ENCODE peak calls at places on chromosomes 3 and 15, in seven cellular contexts. One of them, this sample, is unnamed. For H3K4me1 and H3K79me2, the result is how much of the 10 kb centered on the place peaks cover.

GRCh38 chr3:157239082-157239704 is 79.2 kb upstream of the CCNL1 start:
- DNase-seq in MM.1S: peak
- DNase-seq in HepG2: peak
- DNase-seq in GM23248: peak
- DNase-seq in H1: peak
- DNase-seq in SK-N-SH: peak
- DNase-seq in GM23338: peak
- DNase-seq in this sample: no peak

GRCh38 chr15:83210619-83211018 is 3.0 kb upstream of the HDGFL3 start:
- DNase-seq in MM.1S: no peak
- DNase-seq in HepG2: no peak
- DNase-seq in GM23248: peak
- DNase-seq in H1: no peak
- DNase-seq in SK-N-SH: peak
- DNase-seq in GM23338: no peak
- DNase-seq in this sample: peak

GRCh38 chr3:68148471-68148870 is 494.1 kb upstream of the SUCLG2 start:
- DNase-seq in MM.1S: no peak
- DNase-seq in HepG2: no peak
- DNase-seq in GM23248: no peak
- DNase-seq in H1: no peak
- DNase-seq in SK-N-SH: no peak
- DNase-seq in GM23338: no peak
- DNase-seq in this sample: no peak

GRCh38 chr3:5341610-5342009 is 154.1 kb downstream of the EDEM1 start:
- DNase-seq in MM.1S: no peak
- DNase-seq in HepG2: no peak
- DNase-seq in GM23248: no peak
- DNase-seq in H1: no peak
- DNase-seq in SK-N-SH: no peak
- DNase-seq in GM23338: no peak
- DNase-seq in this sample: no peak

GRCh38 chr15:64912926-64913325 is 1.2 kb downstream of the ANKDD1A start:
- DNase-seq in MM.1S: no peak
- DNase-seq in HepG2: no peak
- DNase-seq in GM23248: no peak
- DNase-seq in H1: no peak
- DNase-seq in SK-N-SH: peak
- DNase-seq in GM23338: no peak
- DNase-seq in this sample: no peak

GRCh38 chr3:7328339-7328738 is 467.4 kb downstream of the GRM7 start:
- DNase-seq in MM.1S: no peak
- DNase-seq in HepG2: no peak
- DNase-seq in GM23248: no peak
- DNase-seq in H1: no peak
- DNase-seq in SK-N-SH: no peak
- DNase-seq in GM23338: no peak
- DNase-seq in this sample: no peak

GRCh38 chr15:58355352-58355964 is 76.3 kb upstream of the LIPC start:
- DNase-seq in MM.1S: no peak
- DNase-seq in HepG2: no peak
- DNase-seq in GM23248: no peak
- DNase-seq in H1: no peak
- DNase-seq in SK-N-SH: no peak
- DNase-seq in GM23338: no peak
- DNase-seq in this sample: no peak

GRCh38 chr15:99185731-99186130 is 63.6 kb downstream of the TTC23 start:
- DNase-seq in MM.1S: no peak
- DNase-seq in HepG2: no peak
- DNase-seq in GM23248: no peak
- DNase-seq in H1: no peak
- DNase-seq in SK-N-SH: no peak
- DNase-seq in GM23338: no peak
- DNase-seq in this sample: no peak

GRCh38 chr15:46442901-46443590 is 808.2 kb downstream of the SQOR start:
- DNase-seq in MM.1S: no peak
- DNase-seq in HepG2: no peak
- DNase-seq in GM23248: peak
- DNase-seq in H1: no peak
- DNase-seq in SK-N-SH: no peak
- DNase-seq in GM23338: no peak
- DNase-seq in this sample: no peak

GRCh38 chr3:72537448-72537847 is 310.8 kb downstream of the SHQ1 start:
- DNase-seq in MM.1S: no peak
- DNase-seq in HepG2: no peak
- DNase-seq in GM23248: no peak
- DNase-seq in H1: no peak
- DNase-seq in SK-N-SH: no peak
- DNase-seq in GM23338: no peak
- DNase-seq in this sample: no peak

GRCh38 chr3:133896002-133896761 is 500 bp upstream of the RAB6B start:
- DNase-seq in MM.1S: no peak
- DNase-seq in HepG2: no peak
- DNase-seq in GM23248: peak
- DNase-seq in H1: no peak
- DNase-seq in SK-N-SH: no peak
- DNase-seq in GM23338: peak
- DNase-seq in this sample: peak

GRCh38 chr15:75836953-75837321 is 6.3 kb upstream of the UBE2Q2 start:
- DNase-seq in MM.1S: peak
- DNase-seq in HepG2: no peak
- DNase-seq in GM23248: peak
- DNase-seq in H1: no peak
- DNase-seq in SK-N-SH: no peak
- DNase-seq in GM23338: no peak
- DNase-seq in this sample: peak

GRCh38 chr15:73686781-73687256 is 2.6 kb downstream of the CD276 start:
- DNase-seq in MM.1S: no peak
- DNase-seq in HepG2: no peak
- DNase-seq in GM23248: peak
- DNase-seq in H1: no peak
- DNase-seq in SK-N-SH: no peak
- DNase-seq in GM23338: no peak
- DNase-seq in this sample: peak
- H3K4me1 ChIP-seq in MM.1S: under half
- H3K4me1 ChIP-seq in HepG2: half or more
- H3K4me1 ChIP-seq in GM23248: half or more
- H3K4me1 ChIP-seq in H1: under half
- H3K4me1 ChIP-seq in SK-N-SH: under half
- H3K4me1 ChIP-seq in GM23338: under half
- H3K4me1 ChIP-seq in this sample: half or more

GRCh38 chr3:152447509-152447908 is 178.8 kb downstream of the MBNL1 start:
- DNase-seq in MM.1S: no peak
- DNase-seq in HepG2: no peak
- DNase-seq in GM23248: no peak
- DNase-seq in H1: no peak
- DNase-seq in SK-N-SH: no peak
- DNase-seq in GM23338: no peak
- DNase-seq in this sample: no peak
- H3K79me2 ChIP-seq in MM.1S: half or more
- H3K79me2 ChIP-seq in HepG2: under half
- H3K79me2 ChIP-seq in GM23248: half or more
- H3K79me2 ChIP-seq in H1: under half
- H3K79me2 ChIP-seq in SK-N-SH: half or more
- H3K79me2 ChIP-seq in GM23338: under half
- H3K79me2 ChIP-seq in this sample: half or more

GRCh38 chr3:31620656-31621055 is 87.9 kb downstream of the STT3B start:
- DNase-seq in MM.1S: peak
- DNase-seq in HepG2: no peak
- DNase-seq in GM23248: no peak
- DNase-seq in H1: no peak
- DNase-seq in SK-N-SH: no peak
- DNase-seq in GM23338: no peak
- DNase-seq in this sample: no peak
- H3K4me1 ChIP-seq in MM.1S: under half
- H3K4me1 ChIP-seq in HepG2: under half
- H3K4me1 ChIP-seq in GM23248: under half
- H3K4me1 ChIP-seq in H1: under half
- H3K4me1 ChIP-seq in SK-N-SH: under half
- H3K4me1 ChIP-seq in GM23338: under half
- H3K4me1 ChIP-seq in this sample: under half

DNA sequence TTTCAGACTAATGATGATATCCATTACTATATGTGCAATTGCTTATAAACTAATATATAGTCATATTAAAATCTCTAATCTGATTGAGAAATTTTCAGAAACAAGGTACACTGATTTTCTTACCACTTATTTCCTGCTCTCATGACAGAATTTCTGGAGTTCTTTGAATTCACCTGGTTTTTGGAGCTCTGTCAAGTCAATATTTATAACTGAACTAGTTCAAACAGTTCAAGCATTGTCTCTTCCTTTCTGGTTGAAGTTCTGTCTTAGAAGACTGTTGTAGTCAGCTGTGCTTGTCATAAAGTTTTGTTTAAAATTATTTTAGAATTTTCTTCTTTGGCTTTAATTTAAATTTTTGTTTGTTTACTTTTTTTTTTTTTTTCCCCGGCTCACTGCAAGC is 239.9 kb upstream of the CTDSPL start:
- DNase-seq in MM.1S: no peak
- DNase-seq in HepG2: no peak
- DNase-seq in GM23248: no peak
- DNase-seq in H1: no peak
- DNase-seq in SK-N-SH: no peak
- DNase-seq in GM23338: no peak
- DNase-seq in this sample: no peak
- H3K79me2 ChIP-seq in MM.1S: under half
- H3K79me2 ChIP-seq in HepG2: under half
- H3K79me2 ChIP-seq in GM23248: under half
- H3K79me2 ChIP-seq in H1: under half
- H3K79me2 ChIP-seq in SK-N-SH: under half
- H3K79me2 ChIP-seq in GM23338: under half
- H3K79me2 ChIP-seq in this sample: under half

DNA sequence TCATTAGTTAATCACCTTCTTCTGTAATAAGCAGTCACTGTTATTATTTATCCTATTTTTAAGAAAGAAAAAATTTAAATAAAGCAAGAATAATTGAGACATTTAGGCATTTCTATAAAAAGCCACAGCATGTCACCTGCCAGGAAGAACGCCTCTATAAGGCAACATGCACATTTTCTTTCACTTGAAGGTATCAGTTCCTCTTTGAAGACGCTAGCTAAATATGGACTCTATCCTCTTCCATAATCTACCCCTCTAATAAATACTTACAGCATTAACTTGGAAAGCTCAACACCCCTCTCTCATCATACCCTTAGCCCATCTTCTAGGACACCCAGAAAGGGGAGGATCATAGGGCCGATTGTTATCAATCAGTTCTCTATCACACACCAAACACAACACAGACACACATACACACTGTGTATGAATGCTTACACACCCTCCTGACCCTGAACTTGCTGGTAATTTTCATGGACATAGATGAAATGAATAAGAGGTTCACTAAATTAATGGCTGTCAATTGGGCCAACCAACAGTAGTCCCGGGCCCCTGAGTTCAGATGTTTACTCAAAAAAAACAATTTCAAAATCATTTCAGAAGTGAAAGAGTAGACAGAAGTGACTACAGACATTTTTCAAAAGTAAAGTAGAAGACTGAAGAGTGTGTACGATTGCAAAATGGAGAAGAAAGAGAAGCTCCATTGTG is 102.5 kb downstream of the ZMAT3 start:
- DNase-seq in MM.1S: peak
- DNase-seq in HepG2: no peak
- DNase-seq in GM23248: no peak
- DNase-seq in H1: no peak
- DNase-seq in SK-N-SH: no peak
- DNase-seq in GM23338: no peak
- DNase-seq in this sample: no peak
- H3K4me1 ChIP-seq in MM.1S: under half
- H3K4me1 ChIP-seq in HepG2: under half
- H3K4me1 ChIP-seq in GM23248: under half
- H3K4me1 ChIP-seq in H1: under half
- H3K4me1 ChIP-seq in SK-N-SH: under half
- H3K4me1 ChIP-seq in GM23338: under half
- H3K4me1 ChIP-seq in this sample: under half

DNA sequence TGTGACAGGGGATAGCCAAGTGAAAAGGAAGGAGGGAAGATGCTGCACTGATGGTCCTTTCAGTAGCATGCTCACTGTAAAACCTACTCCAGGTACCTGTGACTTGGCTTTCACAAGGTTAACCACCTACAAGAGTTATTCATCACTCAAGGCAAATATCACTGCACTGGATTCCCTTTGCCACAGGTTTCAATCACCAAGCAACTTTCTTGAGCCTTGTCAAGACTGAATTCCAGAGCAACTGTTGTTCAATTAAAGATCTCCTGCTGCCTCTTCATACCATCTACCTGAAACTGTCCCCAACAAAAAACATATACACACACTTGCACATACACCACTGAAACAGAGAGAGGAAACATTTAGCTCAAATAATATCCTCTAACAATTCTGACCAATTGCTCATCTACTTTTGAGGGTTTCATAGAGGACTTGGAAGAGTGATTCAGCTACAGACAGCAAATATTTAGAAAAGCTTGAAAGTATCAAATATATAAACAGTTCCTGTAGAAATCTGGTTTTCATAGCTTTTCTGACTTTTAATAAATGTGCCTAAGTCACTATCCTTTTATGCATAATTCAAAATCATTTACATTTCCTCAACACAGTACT is 6.5 kb downstream of the IGF2BP2 start:
- DNase-seq in MM.1S: no peak
- DNase-seq in HepG2: no peak
- DNase-seq in GM23248: peak
- DNase-seq in H1: no peak
- DNase-seq in SK-N-SH: no peak
- DNase-seq in GM23338: peak
- DNase-seq in this sample: no peak
- H3K79me2 ChIP-seq in MM.1S: half or more
- H3K79me2 ChIP-seq in HepG2: half or more
- H3K79me2 ChIP-seq in GM23248: half or more
- H3K79me2 ChIP-seq in H1: under half
- H3K79me2 ChIP-seq in SK-N-SH: half or more
- H3K79me2 ChIP-seq in GM23338: half or more
- H3K79me2 ChIP-seq in this sample: half or more

GRCh38 chr3:24507776-24508422 is 13.2 kb upstream of the THRB start:
- DNase-seq in MM.1S: no peak
- DNase-seq in HepG2: no peak
- DNase-seq in GM23248: no peak
- DNase-seq in H1: no peak
- DNase-seq in SK-N-SH: no peak
- DNase-seq in GM23338: no peak
- DNase-seq in this sample: no peak

GRCh38 chr3:24512564-24513197 is 18.0 kb upstream of the THRB start:
- DNase-seq in MM.1S: no peak
- DNase-seq in HepG2: no peak
- DNase-seq in GM23248: no peak
- DNase-seq in H1: no peak
- DNase-seq in SK-N-SH: no peak
- DNase-seq in GM23338: no peak
- DNase-seq in this sample: no peak

GRCh38 chr3:24506966-24507775 is 12.5 kb upstream of the THRB start:
- DNase-seq in MM.1S: no peak
- DNase-seq in HepG2: no peak
- DNase-seq in GM23248: peak
- DNase-seq in H1: no peak
- DNase-seq in SK-N-SH: no peak
- DNase-seq in GM23338: no peak
- DNase-seq in this sample: no peak

GRCh38 chr3:24508423-24508839 is 13.8 kb upstream of the THRB start:
- DNase-seq in MM.1S: no peak
- DNase-seq in HepG2: no peak
- DNase-seq in GM23248: peak
- DNase-seq in H1: no peak
- DNase-seq in SK-N-SH: no peak
- DNase-seq in GM23338: no peak
- DNase-seq in this sample: no peak

GRCh38 chr3:24510030-24510648 is 15.5 kb upstream of the THRB start:
- DNase-seq in MM.1S: no peak
- DNase-seq in HepG2: no peak
- DNase-seq in GM23248: no peak
- DNase-seq in H1: no peak
- DNase-seq in SK-N-SH: no peak
- DNase-seq in GM23338: no peak
- DNase-seq in this sample: no peak
- H3K4me1 ChIP-seq in MM.1S: under half
- H3K4me1 ChIP-seq in HepG2: under half
- H3K4me1 ChIP-seq in GM23248: under half
- H3K4me1 ChIP-seq in H1: under half
- H3K4me1 ChIP-seq in SK-N-SH: under half
- H3K4me1 ChIP-seq in GM23338: under half
- H3K4me1 ChIP-seq in this sample: under half

This sample was measured in osteoblast.